ENCODE peak calls at places on chromosomes 16 and 17, in seven cellular contexts. H is GM23248, K is PC-9, P is PC-3, T is hepatocyte, X is HCT116, G is MM.1S. A is an unnamed sample. For H3K9me2, the result is how much of the 10 kb centered on the place peaks cover.

GRCh38 chr17:47119746-47120520 is 69.2 kb downstream of the CDC27 start:
- DNase-seq in H (peak), K (no peak), P (peak), T (no peak), X (peak), G (no peak), A (no peak)

GRCh38 chr16:7103056-7103455 is 229.6 kb upstream of the RBFOX1 start:
- DNase-seq in H (no peak), K (no peak), P (no peak), T (no peak), X (no peak), G (no peak), A (no peak)

GRCh38 chr16:23302045-23302956 is at the start of gene SCNN1B:
- DNase-seq in H (peak), K (peak), P (peak), T (no peak), X (no peak), G (peak), A (peak)

GRCh38 chr17:9071921-9072503 is 50.7 kb downstream of the NTN1 start:
- DNase-seq in H (peak), K (no peak), P (no peak), T (no peak), X (no peak), G (no peak), A (no peak)

GRCh38 chr17:69729937-69730336 is 315.4 kb downstream of the MAP2K6 start:
- DNase-seq in H (peak), K (no peak), P (peak), T (no peak), X (no peak), G (no peak), A (no peak)

GRCh38 chr17:7004398-7005253 is 7.8 kb upstream of the RNASEK start:
- DNase-seq in H (peak), K (peak), P (peak), T (peak), X (peak), G (peak), A (peak)

GRCh38 chr17:50640701-50641338 is 6.1 kb downstream of the ABCC3 start:
- DNase-seq in H (peak), K (no peak), P (peak), T (no peak), X (no peak), G (no peak), A (no peak)

GRCh38 chr17:68482576-68483001 is 25.3 kb upstream of the WIPI1 start:
- DNase-seq in H (no peak), K (no peak), P (no peak), T (no peak), X (no peak), G (no peak), A (no peak)

GRCh38 chr16:27208809-27209208 is 5.5 kb downstream of the KDM8 start:
- DNase-seq in H (no peak), K (no peak), P (no peak), T (no peak), X (no peak), G (no peak), A (no peak)

GRCh38 chr16:24853169-24853824 is 7.5 kb downstream of the SLC5A11 start:
- DNase-seq in H (peak), K (no peak), P (peak), T (no peak), X (no peak), G (no peak), A (no peak)

GRCh38 chr16:50154369-50154947 is 1.4 kb downstream of the TENT4B start:
- DNase-seq in H (peak), K (no peak), P (no peak), T (peak), X (no peak), G (peak), A (peak)

GRCh38 chr16:57645691-57646387 is 17.4 kb downstream of the ADGRG1 start:
- DNase-seq in H (peak), K (no peak), P (peak), T (no peak), X (no peak), G (no peak), A (no peak)

GRCh38 chr16:29014561-29015029 is 29.7 kb downstream of the LAT start:
- DNase-seq in H (no peak), K (no peak), P (no peak), T (no peak), X (no peak), G (no peak), A (no peak)

GRCh38 chr17:44115585-44116415 is 7.6 kb downstream of the HDAC5 start:
- DNase-seq in H (peak), K (peak), P (peak), T (peak), X (no peak), G (peak), A (peak)

GRCh38 chr17:64477849-64478248 is 19.0 kb downstream of the POLG2 start:
- DNase-seq in H (no peak), K (no peak), P (no peak), T (no peak), X (no peak), G (no peak), A (no peak)
- H3K9me2 ChIP-seq in H (under half), K (under half), P (under half), T (under half), X (under half), G (under half), A (under half)

DNA sequence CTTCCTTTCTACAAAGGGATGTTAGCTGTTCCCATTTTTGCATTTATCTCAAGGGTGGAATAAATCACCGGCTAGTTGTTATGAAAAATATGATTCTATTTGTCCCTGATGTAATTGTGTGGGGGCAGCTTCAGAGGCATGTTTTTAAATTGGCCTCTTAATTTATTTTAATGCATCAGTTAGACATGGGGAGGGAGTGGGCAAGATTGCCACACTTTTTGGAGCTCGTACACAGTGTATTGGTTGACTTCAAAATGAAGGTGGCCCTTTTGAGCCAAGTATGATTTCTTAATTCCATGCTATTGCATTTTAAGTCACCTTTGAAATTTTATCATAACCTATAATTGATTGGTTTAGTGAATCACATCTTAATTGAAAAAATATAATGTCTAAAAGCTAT is 223.7 kb downstream of the CDH11 start:
- DNase-seq in H (no peak), K (no peak), P (no peak), T (no peak), X (no peak), G (no peak), A (no peak)
- H2AFZ ChIP-seq in H (no peak), K (no peak), P (no peak), T (no peak), X (no peak), G (no peak), A (no peak)

GRCh38 chr16:67653131-67654068 is 6.7 kb downstream of the ACD start:
- DNase-seq in H (peak), K (no peak), P (no peak), T (peak), X (no peak), G (no peak), A (no peak)
- TF ChIP-seq EZH2 in H (no peak), K (peak), P (no peak), T (peak), X (no peak), G (no peak), A (no peak)

GRCh38 chr17:77706938-77707337 is 251.6 kb upstream of the TNRC6C start:
- DNase-seq in H (no peak), K (no peak), P (no peak), T (no peak), X (no peak), G (no peak), A (no peak)
- H3K9me2 ChIP-seq in H (under half), K (under half), P (under half), T (under half), X (under half), G (under half), A (under half)

DNA sequence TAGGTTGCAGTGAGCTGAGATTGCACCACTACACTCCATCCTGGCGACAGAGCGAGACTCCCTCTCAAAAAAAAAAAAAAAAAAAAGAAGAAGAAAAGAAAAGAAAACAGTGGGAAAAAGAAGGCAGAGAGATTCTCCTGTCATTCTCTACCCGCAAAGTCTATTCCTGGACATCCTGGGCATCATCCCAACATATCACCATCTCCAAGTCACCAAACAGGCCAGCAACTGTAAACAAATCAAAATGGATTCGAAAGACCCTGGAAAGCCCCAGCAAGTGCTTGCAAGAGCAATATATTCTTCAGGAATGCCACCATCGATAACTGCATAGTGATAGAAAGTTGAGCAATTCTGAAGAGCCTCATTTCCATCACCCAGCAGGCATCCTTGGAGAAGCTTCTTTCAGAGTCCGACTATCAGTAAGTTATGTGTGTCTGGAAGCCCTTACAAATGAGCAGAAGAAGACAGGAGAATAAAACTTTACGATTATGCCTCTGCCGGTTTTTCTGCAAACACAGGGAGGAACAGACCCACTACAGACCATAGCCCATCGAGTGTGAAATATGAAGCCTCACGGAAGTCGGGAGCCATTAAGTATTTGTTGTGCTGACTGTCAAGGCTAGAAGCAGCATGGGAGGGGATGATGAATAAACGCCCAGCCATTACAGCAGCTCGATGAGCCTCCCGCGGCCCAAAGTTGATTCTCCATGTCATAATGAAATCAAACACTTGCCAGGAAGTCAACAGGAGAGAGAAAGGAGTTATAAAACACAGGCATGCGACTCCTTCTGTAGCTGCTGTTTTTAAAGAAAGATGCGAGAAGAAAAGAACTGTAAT is 64.5 kb upstream of the SEC14L1 start:
- DNase-seq in H (peak), K (no peak), P (peak), T (no peak), X (no peak), G (no peak), A (no peak)
- H2AFZ ChIP-seq in H (peak), K (no peak), P (peak), T (no peak), X (no peak), G (no peak), A (peak)

GRCh38 chr17:79797492-79798295 is 817 bp upstream of the CBX8 start:
- DNase-seq in H (peak), K (no peak), P (no peak), T (peak), X (no peak), G (peak), A (no peak)

GRCh38 chr17:79798296-79799173 is 1.7 kb upstream of the CBX8 start:
- DNase-seq in H (peak), K (peak), P (no peak), T (peak), X (no peak), G (no peak), A (peak)

GRCh38 chr17:79800325-79801155 is 3.7 kb upstream of the CBX8 start:
- DNase-seq in H (peak), K (peak), P (peak), T (peak), X (peak), G (no peak), A (peak)

GRCh38 chr17:79799538-79800324 is 2.9 kb upstream of the CBX8 start:
- DNase-seq in H (peak), K (no peak), P (no peak), T (no peak), X (no peak), G (no peak), A (no peak)

GRCh38 chr17:79799174-79799537 is 2.3 kb upstream of the CBX8 start:
- DNase-seq in H (no peak), K (no peak), P (no peak), T (no peak), X (no peak), G (no peak), A (no peak)
- TF ChIP-seq EZH2 in H (no peak), K (no peak), P (peak), T (peak), X (no peak), G (no peak), A (no peak)

DNA sequence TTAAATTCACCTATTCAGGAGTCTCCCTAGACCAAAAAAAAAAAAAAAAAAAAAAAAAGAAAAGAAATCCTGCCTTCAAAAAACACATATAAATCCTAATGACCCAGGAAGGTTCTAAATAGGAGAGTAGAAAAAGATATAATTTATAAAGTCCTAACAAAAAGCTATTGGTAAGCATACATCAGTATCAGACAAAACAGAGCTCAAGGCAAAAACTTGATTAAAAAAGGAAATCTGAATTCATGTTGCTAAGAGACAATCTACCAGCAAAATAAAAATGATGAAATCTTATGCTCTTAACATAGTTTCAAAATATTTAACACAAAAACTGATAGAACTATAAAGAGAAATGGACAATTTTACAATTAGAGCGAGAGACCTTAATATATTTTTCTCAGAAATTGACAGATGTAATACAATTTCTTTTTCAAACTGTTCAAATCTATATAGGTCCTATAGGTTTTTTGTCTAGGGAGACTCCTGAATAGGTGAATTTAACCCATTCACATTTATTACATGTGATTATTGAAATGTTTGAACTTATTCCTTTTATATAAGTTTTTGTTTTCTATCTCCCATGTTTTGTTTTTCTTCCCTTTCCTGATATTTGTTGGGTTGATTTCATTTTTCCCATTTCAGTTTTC is 57.0 kb downstream of the NT5M start:
- DNase-seq in H (no peak), K (no peak), P (no peak), T (no peak), X (no peak), G (no peak), A (no peak)
- H3K9me2 ChIP-seq in H (under half), K (under half), P (under half), T (under half), X (under half), G (under half), A (under half)

GRCh38 chr16:85610446-85611204 is 2.5 kb upstream of the GSE1 start:
- DNase-seq in H (peak), K (peak), P (peak), T (peak), X (peak), G (peak), A (peak)
- H2AFZ ChIP-seq in H (no peak), K (no peak), P (peak), T (no peak), X (no peak), G (no peak), A (no peak)

GRCh38 chr17:72099919-72100318 is 20.9 kb upstream of the SOX9 start:
- DNase-seq in H (peak), K (no peak), P (no peak), T (no peak), X (no peak), G (no peak), A (no peak)
- TF ChIP-seq EZH2 in H (no peak), K (no peak), P (no peak), T (no peak), X (no peak), G (no peak), A (no peak)

GRCh38 chr17:73534575-73534940 is 109.7 kb downstream of the SDK2 start:
- DNase-seq in H (no peak), K (no peak), P (no peak), T (no peak), X (no peak), G (no peak), A (no peak)
- H3K9me2 ChIP-seq in H (under half), K (under half), P (under half), T (under half), X (under half), G (under half), A (under half)